ENCODE peak calls at places on chromosomes 12 and 14, in seven cellular contexts. T, H, Q, S, A, F and G are unnamed samples.

GRCh38 chr14:106308839-106309389 is 782.5 kb downstream of the TMEM121 start:
- DNase-seq in A (peak), T (peak), Q (peak), S (no peak), F (no peak), H (no peak), G (peak)

GRCh38 chr12:85568395-85569103 is 267.7 kb downstream of the RASSF9 start:
- DNase-seq in F (no peak), Q (no peak), H (no peak), A (no peak), S (no peak), T (no peak), G (no peak)

GRCh38 chr12:64229240-64229639 is 7.1 kb upstream of the KICS2 start:
- DNase-seq in T (no peak), H (peak), Q (no peak), F (no peak), A (no peak), S (no peak), G (no peak)

GRCh38 chr12:129200576-129200975 is 347.3 kb downstream of the GLT1D1 start:
- DNase-seq in T (no peak), Q (no peak), A (no peak), S (no peak), H (no peak), F (no peak), G (no peak)

GRCh38 chr12:11839093-11839641 is 189.7 kb downstream of the ETV6 start:
- DNase-seq in Q (no peak), T (peak), F (peak), S (no peak), H (no peak), A (peak), G (no peak)

GRCh38 chr14:60161176-60162107 is 3.8 kb downstream of the DHRS7 start:
- DNase-seq in S (no peak), A (no peak), Q (no peak), F (no peak), T (peak), H (no peak), G (no peak)

GRCh38 chr12:114902665-114903393 is 218.9 kb upstream of the TBX3 start:
- DNase-seq in S (peak), H (no peak), Q (no peak), F (no peak), A (no peak), T (peak), G (no peak)

GRCh38 chr12:28951941-28952340 is 197.1 kb upstream of the FAR2 start:
- DNase-seq in F (no peak), A (no peak), T (no peak), S (no peak), Q (no peak), H (no peak), G (no peak)

GRCh38 chr12:93427779-93428564 is 13.8 kb downstream of the UBE2N start:
- DNase-seq in A (peak), F (no peak), S (no peak), Q (no peak), T (peak), H (no peak), G (peak)

GRCh38 chr12:106271575-106272505 is 24.0 kb upstream of the CKAP4 start:
- DNase-seq in S (no peak), T (no peak), A (no peak), F (no peak), Q (no peak), H (no peak), G (no peak)

GRCh38 chr12:39682689-39683477 is 63.3 kb upstream of the ABCD2 start:
- DNase-seq in H (no peak), Q (no peak), F (no peak), S (no peak), T (no peak), A (no peak), G (no peak)

GRCh38 chr12:70400124-70400523 is 34.0 kb downstream of the KCNMB4 start:
- DNase-seq in H (no peak), A (no peak), T (no peak), Q (no peak), F (no peak), S (no peak), G (no peak)

GRCh38 chr12:2301531-2302461 is 249.0 kb downstream of the CACNA1C start:
- DNase-seq in Q (no peak), S (peak), F (peak), H (no peak), A (no peak), T (peak), G (no peak)

GRCh38 chr12:101552277-101552676 is 42.5 kb upstream of the MYBPC1 start:
- DNase-seq in H (no peak), F (no peak), Q (no peak), S (no peak), A (no peak), T (peak), G (no peak)

GRCh38 chr12:119544780-119545625 is 48.6 kb upstream of the TMEM233 start:
- DNase-seq in S (peak), Q (peak), A (peak), H (peak), T (peak), F (peak), G (peak)

GRCh38 chr12:51538149-51538548 is 52.9 kb upstream of the SCN8A start:
- DNase-seq in S (no peak), A (no peak), T (no peak), H (no peak), F (no peak), Q (no peak), G (no peak)

GRCh38 chr12:57118711-57119271 is 7.6 kb upstream of the STAT6 start:
- DNase-seq in S (no peak), A (no peak), T (peak), H (no peak), F (no peak), Q (no peak), G (no peak)

GRCh38 chr12:2976581-2976996 is 17.4 kb downstream of the TEAD4 start:
- DNase-seq in Q (no peak), H (no peak), S (no peak), A (peak), F (no peak), T (no peak), G (peak)